ENCODE peak calls at places on chromosomes 7 and 10, in ten cellular contexts. M is RWPE1; Z is astrocyte; T is B cell; G is stomach; L is fibroblast of lung; U is gastrocnemius medialis; J is CD4-positive, alpha-beta T cell; H is hepatocyte; Q is brain microvascular endothelial cell. Y is an unnamed sample.

GRCh38 chr10:50788951-50789904 is 49.5 kb downstream of the ASAH2B start:
- DNase-seq in M (peak), Z (peak), T (no peak), G (no peak), L (peak), U (no peak), J (no peak), H (peak), Q (peak), Y (no peak)

GRCh38 chr7:30933124-30933893 is 21.7 kb downstream of the AQP1 start:
- DNase-seq in M (no peak), Z (no peak), T (peak), G (no peak), L (no peak), U (no peak), J (no peak), H (peak), Q (no peak), Y (no peak)

GRCh38 chr7:39745320-39745719 is 121.9 kb downstream of the RALA start:
- DNase-seq in M (no peak), Z (no peak), T (no peak), G (no peak), L (no peak), U (no peak), J (no peak), H (no peak), Q (no peak), Y (no peak)

GRCh38 chr7:129169171-129169643 is 19.2 kb upstream of the SMO start:
- DNase-seq in M (peak), Z (peak), T (no peak), G (peak), L (peak), U (no peak), J (peak), H (peak), Q (no peak), Y (peak)

GRCh38 chr10:36183726-36184125 is 541.6 kb upstream of the FZD8 start:
- DNase-seq in M (no peak), Z (no peak), T (no peak), G (no peak), L (no peak), U (no peak), J (no peak), H (no peak), Q (no peak), Y (no peak)

GRCh38 chr7:68041559-68041958 is 1044.9 kb downstream of the TYW1 start:
- DNase-seq in M (no peak), Z (no peak), T (no peak), G (no peak), L (no peak), U (no peak), J (no peak), H (no peak), Q (no peak), Y (no peak)

GRCh38 chr10:133161486-133162051 is 1.6 kb downstream of the KNDC1 start:
- DNase-seq in M (no peak), Z (no peak), T (no peak), G (no peak), L (no peak), U (no peak), J (no peak), H (no peak), Q (no peak), Y (no peak)

GRCh38 chr7:85474234-85474633 is 287.4 kb upstream of the SEMA3D start:
- DNase-seq in M (no peak), Z (peak), T (no peak), G (no peak), L (no peak), U (no peak), J (no peak), H (no peak), Q (peak), Y (peak)

GRCh38 chr10:122555431-122555830 is 5.1 kb upstream of the DMBT1 start:
- DNase-seq in M (no peak), Z (no peak), T (no peak), G (no peak), L (no peak), U (no peak), J (no peak), H (no peak), Q (no peak), Y (no peak)

GRCh38 chr10:78852856-78853255 is 215.9 kb upstream of the ZMIZ1 start:
- DNase-seq in M (no peak), Z (no peak), T (no peak), G (peak), L (peak), U (no peak), J (no peak), H (no peak), Q (no peak), Y (no peak)

GRCh38 chr7:600149-600814 is 80.6 kb upstream of the PDGFA start:
- DNase-seq in M (no peak), Z (no peak), T (no peak), G (no peak), L (no peak), U (no peak), J (no peak), H (no peak), Q (no peak), Y (no peak)

GRCh38 chr7:28815928-28816373 is 142.2 kb downstream of the TRIL start:
- DNase-seq in M (no peak), Z (no peak), T (no peak), G (no peak), L (no peak), U (no peak), J (no peak), H (no peak), Q (no peak), Y (peak)

GRCh38 chr10:129909080-129909479 is 55.0 kb downstream of the EBF3 start:
- DNase-seq in M (no peak), Z (no peak), T (no peak), G (no peak), L (no peak), U (no peak), J (no peak), H (no peak), Q (no peak), Y (no peak)

GRCh38 chr7:27032843-27033242 is 63.0 kb downstream of the HOXA1 start:
- DNase-seq in M (no peak), Z (peak), T (no peak), G (no peak), L (peak), U (no peak), J (no peak), H (no peak), Q (no peak), Y (no peak)

DNA sequence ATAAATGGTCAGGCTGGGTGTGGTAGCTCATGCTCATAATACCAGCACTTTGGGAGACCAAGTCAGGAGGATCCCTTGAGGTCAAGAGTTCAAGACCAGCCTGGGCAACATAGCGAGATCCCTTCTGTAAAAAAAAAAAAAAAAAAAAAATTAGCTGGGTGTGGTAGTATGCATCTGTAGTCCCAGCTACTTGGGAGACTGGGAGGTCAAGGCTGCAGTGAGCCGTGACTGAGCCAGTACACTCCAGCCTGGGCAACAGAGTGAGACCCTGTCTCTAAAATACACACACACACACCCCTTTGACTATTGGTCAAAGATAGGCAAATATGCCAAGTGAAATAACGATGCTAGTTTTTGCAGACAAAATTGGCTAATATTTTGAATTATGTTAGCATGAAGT is 80.6 kb downstream of the IGF2BP3 start:
- DNase-seq in M (no peak), Z (no peak), T (no peak), G (no peak), L (no peak), U (no peak), J (no peak), H (no peak), Q (no peak), Y (no peak)
- TF ChIP-seq CTCF in M (no peak), Z (no peak), T (no peak), G (no peak), L (no peak), U (no peak), J (no peak), H (no peak), Q (no peak), Y (no peak)

GRCh38 chr7:103571591-103571990 is 125.6 kb upstream of the SLC26A5 start:
- DNase-seq in M (no peak), Z (no peak), T (no peak), G (no peak), L (no peak), U (no peak), J (no peak), H (no peak), Q (no peak), Y (no peak)

GRCh38 chr7:103576616-103577015 is 130.6 kb upstream of the SLC26A5 start:
- DNase-seq in M (no peak), Z (no peak), T (no peak), G (no peak), L (no peak), U (no peak), J (no peak), H (no peak), Q (no peak), Y (no peak)

GRCh38 chr7:103577059-103577458 is 131.1 kb upstream of the SLC26A5 start:
- DNase-seq in M (no peak), Z (no peak), T (no peak), G (no peak), L (no peak), U (no peak), J (no peak), H (no peak), Q (no peak), Y (no peak)

GRCh38 chr7:103574536-103574935 is 128.5 kb upstream of the SLC26A5 start:
- DNase-seq in M (no peak), Z (no peak), T (no peak), G (no peak), L (no peak), U (no peak), J (no peak), H (no peak), Q (no peak), Y (no peak)

DNA sequence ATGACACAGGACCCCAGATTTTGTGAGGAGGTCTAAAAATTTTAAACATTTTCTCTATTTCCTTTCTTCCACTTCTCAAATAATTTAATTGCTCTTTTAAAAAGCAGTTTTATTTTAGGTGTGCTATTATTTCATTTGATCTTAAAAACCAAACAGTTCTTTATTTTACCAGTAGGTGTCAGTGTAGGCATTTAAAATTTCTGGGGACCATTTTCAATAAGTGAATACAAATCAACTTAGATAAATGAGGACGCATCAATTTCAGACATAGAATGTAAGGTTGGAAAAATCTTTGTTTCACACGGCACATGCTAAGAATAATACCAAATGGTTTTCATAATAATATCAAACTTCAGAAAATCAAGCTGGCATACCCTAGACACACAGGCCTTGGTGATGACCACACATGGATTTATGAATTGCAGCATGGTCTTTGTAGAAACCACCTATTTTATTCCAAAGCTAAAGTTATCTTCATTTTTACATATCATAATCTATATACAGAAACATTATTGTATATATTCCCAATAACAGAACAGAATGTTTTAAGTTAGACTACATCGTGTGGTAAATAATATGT is 127.6 kb upstream of the SLC26A5 start:
- DNase-seq in M (peak), Z (peak), T (no peak), G (no peak), L (peak), U (no peak), J (no peak), H (peak), Q (no peak), Y (peak)
- TF ChIP-seq CTCF in M (peak), Z (peak), T (peak), G (peak), L (peak), U (no peak), J (peak), H (peak), Q (peak), Y (peak)

GRCh38 chr7:140519007-140519399 is 39.7 kb upstream of the MKRN1 start:
- DNase-seq in M (no peak), Z (no peak), T (no peak), G (no peak), L (no peak), U (no peak), J (no peak), H (no peak), Q (no peak), Y (no peak)

GRCh38 chr7:140518370-140519006 is 39.2 kb upstream of the MKRN1 start:
- DNase-seq in M (no peak), Z (no peak), T (no peak), G (no peak), L (no peak), U (no peak), J (no peak), H (no peak), Q (no peak), Y (no peak)

GRCh38 chr7:140525741-140526140 is 46.4 kb upstream of the MKRN1 start:
- DNase-seq in M (peak), Z (peak), T (no peak), G (no peak), L (no peak), U (no peak), J (peak), H (no peak), Q (no peak), Y (no peak)

GRCh38 chr7:140517546-140518369 is 38.5 kb upstream of the MKRN1 start:
- DNase-seq in M (peak), Z (peak), T (peak), G (peak), L (peak), U (peak), J (peak), H (peak), Q (peak), Y (peak)

GRCh38 chr7:140521426-140521825 is 42.1 kb upstream of the MKRN1 start:
- DNase-seq in M (no peak), Z (no peak), T (no peak), G (no peak), L (no peak), U (no peak), J (no peak), H (no peak), Q (no peak), Y (no peak)
- TF ChIP-seq CTCF in M (no peak), Z (no peak), T (no peak), G (no peak), L (no peak), U (no peak), J (no peak), H (no peak), Q (no peak), Y (no peak)

GRCh38 chr10:55627526-55628170 is 733.4 kb downstream of the ZWINT start:
- DNase-seq in M (no peak), Z (no peak), T (no peak), G (no peak), L (no peak), U (no peak), J (no peak), H (peak), Q (no peak), Y (no peak)

GRCh38 chr10:55629792-55630490 is 731.1 kb downstream of the ZWINT start:
- DNase-seq in M (peak), Z (peak), T (no peak), G (peak), L (peak), U (no peak), J (no peak), H (peak), Q (peak), Y (no peak)

GRCh38 chr10:55630491-55631056 is 730.5 kb downstream of the ZWINT start:
- DNase-seq in M (peak), Z (no peak), T (no peak), G (no peak), L (peak), U (no peak), J (no peak), H (peak), Q (no peak), Y (no peak)

GRCh38 chr10:55628260-55628701 is 732.8 kb downstream of the ZWINT start:
- DNase-seq in M (no peak), Z (no peak), T (no peak), G (peak), L (peak), U (no peak), J (no peak), H (peak), Q (no peak), Y (no peak)

GRCh38 chr10:55631071-55631654 is 729.9 kb downstream of the ZWINT start:
- DNase-seq in M (peak), Z (peak), T (no peak), G (peak), L (peak), U (no peak), J (no peak), H (peak), Q (peak), Y (no peak)
- TF ChIP-seq CTCF in M (peak), Z (peak), T (no peak), G (peak), L (peak), U (peak), J (no peak), H (peak), Q (peak), Y (no peak)

GRCh38 chr10:70478191-70479160 is at the start of gene PALD1:
- DNase-seq in M (peak), Z (peak), T (no peak), G (peak), L (peak), U (peak), J (no peak), H (peak), Q (no peak), Y (peak)
- TF ChIP-seq CTCF in M (no peak), Z (no peak), T (peak), G (no peak), L (no peak), U (peak), J (no peak), H (no peak), Q (peak), Y (peak)

GRCh38 chr7:46363688-46364087 is 442.6 kb upstream of the IGFBP3 start:
- DNase-seq in M (no peak), Z (no peak), T (no peak), G (no peak), L (no peak), U (no peak), J (no peak), H (peak), Q (no peak), Y (no peak)
- TF ChIP-seq CTCF in M (no peak), Z (peak), T (no peak), G (no peak), L (no peak), U (no peak), J (no peak), H (peak), Q (peak), Y (no peak)

DNA sequence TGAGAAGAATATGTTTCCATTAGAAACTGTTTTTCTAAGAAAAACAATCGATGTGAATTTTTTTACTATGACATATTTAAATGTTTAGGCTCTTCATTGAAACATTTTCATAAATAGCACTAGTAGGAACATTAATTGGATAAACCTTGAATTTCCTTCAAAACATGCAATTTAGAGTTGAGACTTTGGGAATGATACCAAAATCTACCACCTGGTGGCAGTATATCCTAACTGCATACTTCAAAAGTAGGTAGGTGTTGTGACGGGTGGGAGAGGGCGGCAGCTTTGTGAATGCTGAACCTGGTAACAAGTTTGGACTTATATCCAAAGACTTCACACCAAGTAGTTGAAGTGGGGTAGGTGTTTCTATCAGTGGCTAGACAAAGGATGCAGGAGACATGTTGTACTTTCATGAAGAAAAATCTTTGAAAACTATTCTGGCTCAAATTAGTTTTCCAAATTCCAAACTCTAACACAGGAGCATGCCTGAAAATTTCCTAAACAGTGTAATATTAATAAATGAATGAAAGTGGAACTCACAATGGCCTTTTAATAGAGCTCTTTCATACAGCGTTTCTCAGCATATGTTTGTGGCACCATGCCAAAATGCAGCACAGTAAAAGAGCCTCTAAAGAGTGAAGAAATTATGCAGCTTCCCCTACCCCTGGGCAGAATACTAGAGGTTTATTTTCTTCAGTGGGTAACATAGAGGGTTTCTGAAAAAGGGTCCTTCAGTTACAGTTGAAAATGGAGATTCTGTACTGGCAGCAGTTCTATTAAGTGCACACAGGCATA is 200.9 kb upstream of the TPK1 start:
- DNase-seq in M (peak), Z (no peak), T (no peak), G (no peak), L (peak), U (no peak), J (peak), H (peak), Q (peak), Y (peak)
- TF ChIP-seq CTCF in M (peak), Z (peak), T (peak), G (peak), L (peak), U (peak), J (peak), H (peak), Q (peak), Y (peak)

GRCh38 chr7:134694299-134694698 is 47.6 kb downstream of the BPGM start:
- DNase-seq in M (no peak), Z (no peak), T (no peak), G (no peak), L (no peak), U (no peak), J (no peak), H (no peak), Q (no peak), Y (no peak)
- TF ChIP-seq CTCF in M (peak), Z (no peak), T (peak), G (no peak), L (peak), U (no peak), J (no peak), H (no peak), Q (peak), Y (peak)

Y was measured in GM06990.